ENCODE peak calls at places on chromosomes 3 and 15, in five cellular contexts. P is NCI-H2081, K is neural crest cell, B is AML-193, J is renal cortical epithelial cell. F is an unnamed sample.
A peak's percentile ranks its signal among the peaks of the same experiment; 100 is the strongest.

GRCh38 chr3:168952551-168952950 is 711.0 kb downstream of the MECOM start:
- DNase-seq in J (peak; percentile 81), K (no peak), B (no peak), P (no peak), F (no peak)

GRCh38 chr15:67124911-67125588 is 59.6 kb downstream of the SMAD3 start:
- DNase-seq in K (no peak), P (no peak), B (no peak), J (no peak), F (peak; percentile 29)

GRCh38 chr3:124791142-124791541 is 60.9 kb downstream of the UMPS start:
- DNase-seq in K (no peak), B (no peak), P (no peak), J (no peak), F (no peak)

GRCh38 chr3:50323614-50324199 is 1.2 kb upstream of the HYAL2 start:
- DNase-seq in P (no peak), K (no peak), B (no peak), J (no peak), F (no peak)

GRCh38 chr15:101394654-101395053 is 94.9 kb downstream of the PCSK6 start:
- DNase-seq in K (no peak), J (no peak), B (no peak), P (no peak), F (no peak)

GRCh38 chr3:177451940-177452484 is 254.7 kb upstream of the TBL1XR1 start:
- DNase-seq in B (no peak), K (no peak), P (no peak), J (peak; percentile 68), F (peak; percentile 28)

GRCh38 chr3:123587399-123587798 is 2.5 kb upstream of the HACD2 start:
- DNase-seq in P (no peak), B (no peak), J (no peak), K (no peak), F (no peak)

GRCh38 chr3:58647661-58648141 is 18.9 kb downstream of the FAM3D start:
- DNase-seq in P (no peak), K (no peak), J (no peak), B (no peak), F (no peak)

GRCh38 chr15:93029613-93030429 is 59.2 kb downstream of the RGMA start:
- DNase-seq in J (peak; percentile 38), P (no peak), K (no peak), B (no peak), F (no peak)